ENCODE peak calls at places on chromosome 5, in four cellular contexts. I is DND-41, X is IMR-90, R is HepG2. H is an unnamed sample.
A peak's percentile ranks its signal among the peaks of the same experiment; 100 is the strongest.

GRCh38 chr5:134463991-134464760 is 52.5 kb upstream of the CDKN2AIPNL start:
- DNase-seq in X (peak; percentile 49), R (no peak), I (no peak), H (no peak)

GRCh38 chr5:168591302-168592013 is 12.3 kb upstream of the PANK3 start:
- DNase-seq in X (no peak), I (no peak), R (peak; percentile 49), H (no peak)

GRCh38 chr5:117547192-117547591 is 972.6 kb upstream of the SEMA6A start:
- DNase-seq in R (no peak), I (no peak), X (no peak), H (no peak)

GRCh38 chr5:141420855-141421488 is at the start of gene PCDHGA11:
- DNase-seq in X (peak; percentile 63), I (peak; percentile 28), R (no peak), H (peak; percentile 91)

GRCh38 chr5:178230879-178231735 is 1.5 kb downstream of the PHYKPL start:
- DNase-seq in I (no peak), R (no peak), X (peak; percentile 51), H (no peak)

GRCh38 chr5:139182528-139183296 is 15.5 kb downstream of the SIL1 start:
- DNase-seq in I (no peak), R (no peak), X (no peak), H (no peak)

GRCh38 chr5:40401965-40402364 is 277.8 kb upstream of the PTGER4 start:
- DNase-seq in I (peak; percentile 38), X (peak; percentile 30), R (no peak), H (no peak)

GRCh38 chr5:161507591-161507990 is 38.9 kb downstream of the GABRB2 start:
- DNase-seq in X (no peak), I (no peak), R (no peak), H (no peak)

GRCh38 chr5:175202461-175203065 is 241.4 kb downstream of the DRD1 start:
- DNase-seq in I (no peak), R (no peak), X (peak; percentile 71), H (no peak)

GRCh38 chr5:123785160-123786001 is 273.4 kb downstream of the CSNK1G3 start:
- DNase-seq in I (no peak), R (no peak), X (peak; percentile 64), H (no peak)

GRCh38 chr5:75265731-75266130 is 29.1 kb upstream of the ANKRD31 start:
- DNase-seq in X (peak; percentile 53), R (peak; percentile 40), I (no peak), H (no peak)

DNA sequence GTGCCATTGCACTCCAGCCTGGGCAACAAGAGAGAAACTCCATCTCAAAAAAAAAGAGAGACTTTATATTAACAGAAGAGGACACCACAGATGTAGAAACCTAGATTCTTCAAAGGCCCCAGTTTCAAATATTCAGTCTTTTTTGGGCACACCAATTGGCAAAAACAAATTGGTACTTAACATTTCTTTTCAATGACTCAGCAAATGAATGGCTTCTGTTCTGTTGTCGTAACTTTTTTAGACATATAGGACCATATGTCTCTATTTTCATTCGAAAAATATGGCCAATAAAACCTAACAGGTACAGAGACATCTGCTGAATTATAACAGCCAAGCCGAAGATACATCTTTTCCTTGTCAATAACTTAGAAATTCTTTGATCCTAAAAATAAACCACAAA is 212.8 kb downstream of the EBF1 start:
- DNase-seq in X (no peak), R (no peak), I (no peak), H (no peak)
- H4K20me1 ChIP-seq in X (no peaks in the 10 kb centered on the region), R (no peaks in the 10 kb centered on the region), I (no peaks in the 10 kb centered on the region), H (no peaks in the 10 kb centered on the region)

DNA sequence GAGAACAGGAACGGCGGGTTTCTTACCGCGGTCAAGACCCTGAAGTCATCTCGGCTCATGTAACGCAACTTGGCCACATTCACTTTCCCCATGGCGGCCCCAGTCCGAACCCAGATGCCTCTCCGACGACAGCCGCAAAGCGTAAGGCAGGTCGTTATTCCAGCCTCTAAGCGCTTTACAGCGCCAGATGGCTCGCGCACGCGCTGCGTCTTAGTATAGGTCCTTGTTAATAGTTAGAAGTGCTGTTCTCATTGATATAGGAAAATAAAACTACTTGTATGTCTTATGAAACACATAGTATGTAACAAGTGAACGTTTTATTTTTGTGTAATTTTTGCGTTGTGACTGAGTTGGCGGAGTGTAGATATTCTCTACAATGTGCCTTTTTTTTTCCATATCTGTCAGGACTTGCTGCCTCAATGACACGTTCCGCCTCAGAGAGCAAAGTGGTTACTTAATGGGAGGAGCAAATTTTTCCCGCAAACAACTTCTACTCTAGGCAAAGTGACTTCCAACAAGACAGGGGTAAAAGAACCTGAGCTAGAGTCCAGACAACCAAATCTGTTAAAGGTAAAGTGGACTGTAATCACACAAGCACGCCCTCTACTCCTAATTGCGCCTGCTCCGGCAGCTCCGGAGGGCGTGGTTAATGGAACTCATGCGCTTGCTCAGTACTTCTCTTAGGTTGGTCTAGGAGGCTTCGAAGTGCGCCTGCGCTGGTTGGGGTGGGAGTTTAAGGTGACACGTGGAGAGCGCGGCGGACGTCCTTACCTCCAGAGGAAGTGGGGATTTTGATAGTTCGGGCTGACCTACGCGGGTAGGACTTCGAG is at the start of gene RIOK2:
- DNase-seq in I (peak; percentile 97), X (peak; percentile 93), R (peak; percentile 94), H (peak; percentile 88)
- H4K20me1 ChIP-seq in I (peaks cover 21% of the 10 kb centered on the region), X (no peaks in the 10 kb centered on the region), R (peaks cover 7% of the 10 kb centered on the region), H (no peaks in the 10 kb centered on the region)

DNA sequence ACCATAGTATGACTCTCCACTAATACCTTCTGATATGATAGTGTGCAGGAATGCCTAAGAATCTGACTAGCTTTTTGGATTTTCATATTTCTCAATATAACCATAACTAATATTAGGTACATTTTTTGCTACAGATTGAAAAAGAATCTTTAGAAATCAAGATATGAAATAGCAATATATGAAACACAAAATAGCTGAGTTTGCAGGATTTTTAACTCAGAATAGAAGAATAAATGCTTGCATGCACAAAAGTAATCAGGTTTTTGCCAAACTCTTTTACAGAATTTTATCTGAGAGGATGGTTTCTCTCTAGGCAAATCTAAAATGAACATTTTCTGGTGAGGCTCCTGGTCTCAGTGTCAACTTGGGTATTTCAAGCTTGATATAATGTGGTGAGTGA is 402.6 kb downstream of the TMEM232 start:
- DNase-seq in X (no peak), R (no peak), I (no peak), H (no peak)
- H4K20me1 ChIP-seq in X (no peaks in the 10 kb centered on the region), R (no peaks in the 10 kb centered on the region), I (no peaks in the 10 kb centered on the region), H (no peaks in the 10 kb centered on the region)

DNA sequence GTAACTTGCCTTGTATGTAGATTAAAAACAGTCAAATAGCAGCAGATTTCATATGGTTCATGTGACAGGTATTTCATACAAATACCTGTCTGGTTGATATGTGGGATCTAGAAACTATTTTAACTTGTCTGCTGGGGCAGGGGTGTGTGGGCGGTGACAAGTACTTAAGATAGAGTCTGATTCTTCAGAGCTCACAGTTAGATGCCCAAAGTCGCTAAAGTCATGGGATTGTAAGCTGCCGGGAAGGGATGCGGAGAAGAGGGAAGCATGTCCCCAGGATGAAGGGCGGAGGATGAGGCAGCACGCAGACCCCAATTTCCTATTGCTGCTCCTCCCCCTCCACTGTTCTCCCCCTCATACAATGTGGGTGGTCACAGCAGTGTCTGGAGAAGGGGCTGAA is 13.3 kb downstream of the ANXA6 start:
- DNase-seq in R (no peak), X (no peak), I (no peak), H (no peak)
- H4K20me1 ChIP-seq in R (no peaks in the 10 kb centered on the region), X (peaks cover 100% of the 10 kb centered on the region), I (peaks cover 57% of the 10 kb centered on the region), H (peaks cover 2% of the 10 kb centered on the region)

DNA sequence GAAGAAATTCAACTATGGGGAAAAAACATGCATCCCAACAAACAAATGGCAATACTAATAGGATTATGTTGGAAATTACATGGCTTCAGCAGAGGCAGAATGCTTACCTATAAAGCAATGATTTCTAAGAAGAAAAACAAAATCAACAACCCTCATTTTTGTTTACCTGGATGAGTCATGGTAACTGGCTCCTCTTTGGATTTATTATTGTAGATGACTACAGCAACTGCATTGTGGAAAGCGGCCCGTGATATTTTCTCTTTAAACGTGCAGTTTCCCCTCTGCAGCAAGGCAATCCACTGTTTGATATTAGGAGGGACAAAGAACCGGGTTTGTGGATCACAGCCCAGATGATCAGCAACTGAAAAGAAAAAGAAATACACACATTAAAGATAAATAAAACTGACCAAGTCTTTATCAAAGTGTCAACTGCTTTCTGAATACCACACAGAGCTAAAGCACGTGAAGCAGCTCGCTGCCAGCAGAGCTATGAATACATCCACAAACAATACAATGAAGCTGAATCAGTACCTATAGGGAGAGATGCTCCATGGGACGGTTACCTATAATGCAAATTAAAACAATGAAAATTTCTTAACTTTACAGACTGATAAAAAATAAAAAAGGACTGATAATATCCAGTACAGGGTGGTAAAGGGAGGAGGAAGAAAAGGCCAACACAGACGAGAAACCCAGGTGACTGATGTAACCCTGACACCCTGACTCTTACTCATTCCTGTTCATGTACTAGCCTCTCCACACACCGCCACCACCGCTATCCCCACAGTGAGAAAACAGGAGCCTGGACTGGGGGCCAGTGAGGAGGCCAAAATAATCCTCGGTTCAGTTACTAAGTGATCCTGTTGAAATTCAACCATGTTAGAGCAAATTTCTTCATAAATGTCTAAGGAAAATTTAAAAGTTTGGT is 31.0 kb downstream of the RNF130 start:
- DNase-seq in X (no peak), I (no peak), R (no peak), H (no peak)
- H4K20me1 ChIP-seq in X (no peaks in the 10 kb centered on the region), I (no peaks in the 10 kb centered on the region), R (no peaks in the 10 kb centered on the region), H (peaks cover 2% of the 10 kb centered on the region)

GRCh38 chr5:80114856-80115255 is 79.7 kb downstream of the THBS4 start:
- DNase-seq in I (no peak), R (no peak), X (no peak), H (no peak)
- H4K20me1 ChIP-seq in I (no peaks in the 10 kb centered on the region), R (no peaks in the 10 kb centered on the region), X (no peaks in the 10 kb centered on the region), H (no peaks in the 10 kb centered on the region)

GRCh38 chr5:171975262-171975876 is 31.1 kb downstream of the FBXW11 start:
- DNase-seq in R (no peak), X (peak; percentile 49), I (peak; percentile 48), H (no peak)
- H4K20me1 ChIP-seq in R (peaks cover 11% of the 10 kb centered on the region), X (peaks cover 74% of the 10 kb centered on the region), I (peaks cover 63% of the 10 kb centered on the region), H (peaks cover 9% of the 10 kb centered on the region)

GRCh38 chr5:62326702-62327101 is 20.7 kb downstream of the KIF2A start:
- DNase-seq in X (no peak), I (no peak), R (no peak), H (no peak)
- H4K20me1 ChIP-seq in X (peaks cover 23% of the 10 kb centered on the region), I (peaks cover 76% of the 10 kb centered on the region), R (peaks cover 33% of the 10 kb centered on the region), H (peaks cover 8% of the 10 kb centered on the region)